ENCODE peak calls at places on chromosome 7, in five cellular contexts. One of them, this sample, is unnamed. For H3K4me1, the result is how much of the 10 kb centered on the place peaks cover.

GRCh38 chr7:16727736-16728135 is 25.8 kb upstream of the TSPAN13 start:
- DNase-seq in upper lobe of left lung: no peak
- DNase-seq in suprapubic skin: no peak
- DNase-seq in sigmoid colon: no peak
- DNase-seq in transverse colon: no peak
- DNase-seq in this sample: no peak

GRCh38 chr7:83850037-83850619 is 201.2 kb upstream of the SEMA3E start:
- DNase-seq in upper lobe of left lung: no peak
- DNase-seq in suprapubic skin: no peak
- DNase-seq in sigmoid colon: no peak
- DNase-seq in transverse colon: no peak
- DNase-seq in this sample: no peak

GRCh38 chr7:156386097-156386496 is 254.5 kb upstream of the RNF32 start:
- DNase-seq in upper lobe of left lung: no peak
- DNase-seq in suprapubic skin: no peak
- DNase-seq in sigmoid colon: no peak
- DNase-seq in transverse colon: no peak
- DNase-seq in this sample: no peak

GRCh38 chr7:128259131-128260056 is 18.3 kb downstream of the LEP start:
- DNase-seq in upper lobe of left lung: peak
- DNase-seq in suprapubic skin: no peak
- DNase-seq in sigmoid colon: no peak
- DNase-seq in transverse colon: peak
- DNase-seq in this sample: no peak

GRCh38 chr7:45973725-45974532 is 52.9 kb upstream of the IGFBP3 start:
- DNase-seq in upper lobe of left lung: no peak
- DNase-seq in suprapubic skin: peak
- DNase-seq in sigmoid colon: no peak
- DNase-seq in transverse colon: no peak
- DNase-seq in this sample: no peak

GRCh38 chr7:104130726-104131125 is 77.1 kb downstream of the ORC5 start:
- DNase-seq in upper lobe of left lung: no peak
- DNase-seq in suprapubic skin: no peak
- DNase-seq in sigmoid colon: no peak
- DNase-seq in transverse colon: no peak
- DNase-seq in this sample: no peak

GRCh38 chr7:22166928-22167327 is 190.0 kb downstream of the RAPGEF5 start:
- DNase-seq in upper lobe of left lung: no peak
- DNase-seq in suprapubic skin: no peak
- DNase-seq in sigmoid colon: no peak
- DNase-seq in transverse colon: no peak
- DNase-seq in this sample: no peak

GRCh38 chr7:489876-490275 is 29.8 kb downstream of the PDGFA start:
- DNase-seq in upper lobe of left lung: no peak
- DNase-seq in suprapubic skin: no peak
- DNase-seq in sigmoid colon: no peak
- DNase-seq in transverse colon: no peak
- DNase-seq in this sample: no peak

GRCh38 chr7:137423321-137423720 is 79.8 kb upstream of the PTN start:
- DNase-seq in upper lobe of left lung: no peak
- DNase-seq in suprapubic skin: no peak
- DNase-seq in sigmoid colon: no peak
- DNase-seq in transverse colon: no peak
- DNase-seq in this sample: no peak

GRCh38 chr7:70298780-70299446 is 700.6 kb downstream of the AUTS2 start:
- DNase-seq in upper lobe of left lung: no peak
- DNase-seq in suprapubic skin: no peak
- DNase-seq in sigmoid colon: no peak
- DNase-seq in transverse colon: no peak
- DNase-seq in this sample: no peak

GRCh38 chr7:51613911-51614344 is 297.3 kb upstream of the COBL start:
- DNase-seq in upper lobe of left lung: no peak
- DNase-seq in suprapubic skin: no peak
- DNase-seq in sigmoid colon: peak
- DNase-seq in transverse colon: no peak
- DNase-seq in this sample: peak

GRCh38 chr7:15457959-15458955 is 103.6 kb downstream of the AGMO start:
- DNase-seq in upper lobe of left lung: no peak
- DNase-seq in suprapubic skin: no peak
- DNase-seq in sigmoid colon: no peak
- DNase-seq in transverse colon: no peak
- DNase-seq in this sample: no peak

GRCh38 chr7:143494622-143495021 is 16.9 kb downstream of the TAS2R41 start:
- DNase-seq in upper lobe of left lung: no peak
- DNase-seq in suprapubic skin: no peak
- DNase-seq in sigmoid colon: no peak
- DNase-seq in transverse colon: no peak
- DNase-seq in this sample: no peak

GRCh38 chr7:64618785-64619456 is 47.0 kb upstream of the ZNF107 start:
- DNase-seq in upper lobe of left lung: no peak
- DNase-seq in suprapubic skin: no peak
- DNase-seq in sigmoid colon: no peak
- DNase-seq in transverse colon: no peak
- DNase-seq in this sample: no peak

GRCh38 chr7:129778770-129779601 is 167.5 kb downstream of the NRF1 start:
- DNase-seq in upper lobe of left lung: no peak
- DNase-seq in suprapubic skin: no peak
- DNase-seq in sigmoid colon: no peak
- DNase-seq in transverse colon: no peak
- DNase-seq in this sample: no peak

GRCh38 chr7:130822642-130823041 is 88.6 kb upstream of the KLF14 start:
- DNase-seq in upper lobe of left lung: no peak
- DNase-seq in suprapubic skin: no peak
- DNase-seq in sigmoid colon: no peak
- DNase-seq in transverse colon: no peak
- DNase-seq in this sample: no peak

GRCh38 chr7:35454575-35455385 is 200.9 kb upstream of the TBX20 start:
- DNase-seq in upper lobe of left lung: no peak
- DNase-seq in suprapubic skin: no peak
- DNase-seq in sigmoid colon: no peak
- DNase-seq in transverse colon: no peak
- DNase-seq in this sample: no peak

GRCh38 chr7:77794000-77794399 is 4.2 kb downstream of the TMEM60 start:
- DNase-seq in upper lobe of left lung: no peak
- DNase-seq in suprapubic skin: no peak
- DNase-seq in sigmoid colon: no peak
- DNase-seq in transverse colon: no peak
- DNase-seq in this sample: no peak

GRCh38 chr7:16460789-16461465 is 4.6 kb downstream of the SOSTDC1 start:
- DNase-seq in upper lobe of left lung: no peak
- DNase-seq in suprapubic skin: no peak
- DNase-seq in sigmoid colon: no peak
- DNase-seq in transverse colon: no peak
- DNase-seq in this sample: no peak

GRCh38 chr7:119982884-119983283 is 290.1 kb upstream of the KCND2 start:
- DNase-seq in upper lobe of left lung: no peak
- DNase-seq in suprapubic skin: no peak
- DNase-seq in sigmoid colon: no peak
- DNase-seq in transverse colon: no peak
- DNase-seq in this sample: no peak

GRCh38 chr7:151238190-151238810 is 6.0 kb downstream of the CHPF2 start:
- DNase-seq in upper lobe of left lung: no peak
- DNase-seq in suprapubic skin: no peak
- DNase-seq in sigmoid colon: peak
- DNase-seq in transverse colon: no peak
- DNase-seq in this sample: peak

GRCh38 chr7:99453105-99453504 is 12.9 kb downstream of the ATP5MF start:
- DNase-seq in upper lobe of left lung: no peak
- DNase-seq in suprapubic skin: no peak
- DNase-seq in sigmoid colon: no peak
- DNase-seq in transverse colon: no peak
- DNase-seq in this sample: no peak

GRCh38 chr7:28083159-28083997 is 97.2 kb downstream of the JAZF1 start:
- DNase-seq in upper lobe of left lung: peak
- DNase-seq in suprapubic skin: no peak
- DNase-seq in sigmoid colon: peak
- DNase-seq in transverse colon: no peak
- DNase-seq in this sample: no peak

GRCh38 chr7:125383324-125383723 is 453.7 kb upstream of the POT1 start:
- DNase-seq in upper lobe of left lung: no peak
- DNase-seq in suprapubic skin: no peak
- DNase-seq in sigmoid colon: no peak
- DNase-seq in transverse colon: no peak
- DNase-seq in this sample: no peak

GRCh38 chr7:153087498-153087897 is 327.9 kb downstream of the ACTR3B start:
- DNase-seq in upper lobe of left lung: no peak
- DNase-seq in suprapubic skin: no peak
- DNase-seq in sigmoid colon: no peak
- DNase-seq in transverse colon: no peak
- DNase-seq in this sample: no peak

GRCh38 chr7:128398841-128399135 is 11.0 kb downstream of the IMPDH1 start:
- DNase-seq in upper lobe of left lung: no peak
- DNase-seq in suprapubic skin: no peak
- DNase-seq in sigmoid colon: no peak
- DNase-seq in transverse colon: no peak
- DNase-seq in this sample: no peak

GRCh38 chr7:140212100-140212881 is 35.5 kb upstream of the KDM7A start:
- DNase-seq in upper lobe of left lung: no peak
- DNase-seq in suprapubic skin: no peak
- DNase-seq in sigmoid colon: no peak
- DNase-seq in transverse colon: peak
- DNase-seq in this sample: no peak

GRCh38 chr7:41994746-41995110 is 242.3 kb downstream of the GLI3 start:
- DNase-seq in upper lobe of left lung: no peak
- DNase-seq in suprapubic skin: no peak
- DNase-seq in sigmoid colon: no peak
- DNase-seq in transverse colon: no peak
- DNase-seq in this sample: no peak

GRCh38 chr7:41994046-41994745 is 242.8 kb downstream of the GLI3 start:
- DNase-seq in upper lobe of left lung: no peak
- DNase-seq in suprapubic skin: no peak
- DNase-seq in sigmoid colon: no peak
- DNase-seq in transverse colon: no peak
- DNase-seq in this sample: no peak

GRCh38 chr7:41996381-41997035 is 240.5 kb downstream of the GLI3 start:
- DNase-seq in upper lobe of left lung: no peak
- DNase-seq in suprapubic skin: no peak
- DNase-seq in sigmoid colon: no peak
- DNase-seq in transverse colon: no peak
- DNase-seq in this sample: no peak

GRCh38 chr7:41995632-41996271 is 241.3 kb downstream of the GLI3 start:
- DNase-seq in upper lobe of left lung: no peak
- DNase-seq in suprapubic skin: no peak
- DNase-seq in sigmoid colon: no peak
- DNase-seq in transverse colon: no peak
- DNase-seq in this sample: no peak

DNA sequence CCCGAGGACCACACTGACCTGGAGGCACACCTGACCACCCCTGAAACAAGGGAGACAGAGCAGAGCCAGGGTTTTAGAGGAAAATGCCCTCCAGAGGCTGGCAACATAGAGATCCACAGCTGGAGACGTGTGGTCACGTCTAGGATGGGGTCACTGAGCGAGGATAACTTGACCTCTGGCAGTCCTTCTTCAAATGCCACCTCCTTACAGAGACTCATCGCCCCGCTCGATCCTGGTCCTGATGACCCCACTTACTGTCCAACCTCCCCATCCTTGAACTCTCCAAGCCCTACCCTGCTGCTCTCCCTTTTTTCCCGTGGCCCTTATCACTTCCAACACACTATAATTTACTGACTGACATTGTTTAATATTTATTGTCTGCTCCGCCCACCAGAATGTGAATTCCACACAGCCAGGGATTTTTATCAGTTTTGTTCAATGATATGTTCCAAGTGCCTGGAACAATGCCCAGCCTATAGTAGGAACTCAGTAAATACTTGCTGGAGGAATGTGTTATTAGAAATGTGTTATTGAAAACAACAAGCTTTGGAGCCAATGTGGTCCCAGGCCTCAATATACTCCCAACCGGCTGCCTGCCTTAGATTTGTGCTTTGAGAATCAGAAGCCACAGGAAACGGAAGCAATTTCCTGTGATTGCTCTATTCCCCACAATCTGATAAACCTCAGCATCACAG is 243.7 kb downstream of the GLI3 start:
- DNase-seq in upper lobe of left lung: no peak
- DNase-seq in suprapubic skin: no peak
- DNase-seq in sigmoid colon: no peak
- DNase-seq in transverse colon: no peak
- DNase-seq in this sample: no peak
- H3K4me1 ChIP-seq in upper lobe of left lung: under half
- H3K4me1 ChIP-seq in suprapubic skin: half or more
- H3K4me1 ChIP-seq in sigmoid colon: under half
- H3K4me1 ChIP-seq in transverse colon: under half
- H3K4me1 ChIP-seq in this sample: under half

GRCh38 chr7:106070567-106071254 is 41.4 kb downstream of the SYPL1 start:
- DNase-seq in upper lobe of left lung: no peak
- DNase-seq in suprapubic skin: no peak
- DNase-seq in sigmoid colon: no peak
- DNase-seq in transverse colon: no peak
- DNase-seq in this sample: no peak
- H3K4me3 ChIP-seq in upper lobe of left lung: no peak
- H3K4me3 ChIP-seq in suprapubic skin: no peak
- H3K4me3 ChIP-seq in sigmoid colon: no peak
- H3K4me3 ChIP-seq in transverse colon: no peak
- H3K4me3 ChIP-seq in this sample: no peak

GRCh38 chr7:118586248-118586647 is 361.7 kb downstream of the ANKRD7 start:
- DNase-seq in upper lobe of left lung: no peak
- DNase-seq in suprapubic skin: no peak
- DNase-seq in sigmoid colon: no peak
- DNase-seq in transverse colon: no peak
- DNase-seq in this sample: no peak

GRCh38 chr7:118575393-118575948 is 351.0 kb downstream of the ANKRD7 start:
- DNase-seq in upper lobe of left lung: no peak
- DNase-seq in suprapubic skin: no peak
- DNase-seq in sigmoid colon: no peak
- DNase-seq in transverse colon: no peak
- DNase-seq in this sample: no peak

GRCh38 chr7:118583651-118584050 is 359.1 kb downstream of the ANKRD7 start:
- DNase-seq in upper lobe of left lung: no peak
- DNase-seq in suprapubic skin: no peak
- DNase-seq in sigmoid colon: no peak
- DNase-seq in transverse colon: no peak
- DNase-seq in this sample: no peak

DNA sequence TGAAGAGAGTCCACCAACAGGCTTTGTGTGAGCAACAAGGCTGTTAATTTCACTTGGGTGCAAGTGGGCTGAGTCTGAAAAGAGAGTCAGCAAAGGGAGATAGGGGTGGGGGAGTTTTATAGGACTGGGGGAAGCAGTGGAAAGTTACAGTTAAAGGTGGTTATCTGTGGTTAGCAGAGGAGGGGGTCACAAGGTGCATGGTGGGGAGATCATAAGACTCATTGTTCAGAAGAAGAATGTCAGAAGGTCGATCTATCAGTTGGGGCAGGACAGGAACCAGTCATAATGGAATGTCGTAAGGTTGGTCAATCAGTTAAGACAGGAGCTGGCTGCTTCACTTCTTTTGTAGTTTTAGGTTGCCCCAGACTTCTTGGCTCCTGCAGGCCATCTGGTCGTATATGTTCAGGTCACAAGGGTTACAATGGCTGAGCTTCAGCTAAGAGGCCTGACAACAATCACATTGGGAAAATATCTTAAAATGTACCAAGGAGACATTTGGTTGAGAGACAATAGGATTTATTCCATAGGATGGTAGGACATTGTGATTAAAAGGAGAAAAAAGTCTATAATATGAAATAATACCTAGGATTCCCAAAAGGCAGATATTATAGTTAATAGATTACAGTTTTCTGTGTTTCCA is 356.4 kb downstream of the ANKRD7 start:
- DNase-seq in upper lobe of left lung: no peak
- DNase-seq in suprapubic skin: no peak
- DNase-seq in sigmoid colon: no peak
- DNase-seq in transverse colon: no peak
- DNase-seq in this sample: no peak
- TF ChIP-seq EP300 in upper lobe of left lung: no peak
- TF ChIP-seq EP300 in suprapubic skin: no peak
- TF ChIP-seq EP300 in sigmoid colon: no peak
- TF ChIP-seq EP300 in transverse colon: no peak
- TF ChIP-seq EP300 in this sample: no peak

GRCh38 chr7:106070201-106070551 is 41.9 kb downstream of the SYPL1 start:
- DNase-seq in upper lobe of left lung: peak
- DNase-seq in suprapubic skin: no peak
- DNase-seq in sigmoid colon: no peak
- DNase-seq in transverse colon: no peak
- DNase-seq in this sample: no peak
- H3K4me1 ChIP-seq in upper lobe of left lung: under half
- H3K4me1 ChIP-seq in suprapubic skin: half or more
- H3K4me1 ChIP-seq in sigmoid colon: under half
- H3K4me1 ChIP-seq in transverse colon: under half
- H3K4me1 ChIP-seq in this sample: under half